ENCODE peak calls at places on chromosomes 3 and 15, in five cellular contexts. D is NCI-H774, I is NCI-H1436, J is fibroblast of pulmonary artery, F is T1000. W is an unnamed sample.

GRCh38 chr3:89474333-89475130 is 367.1 kb downstream of the EPHA3 start:
- DNase-seq in I (no peak), F (no peak), J (no peak), D (no peak), W (no peak)

GRCh38 chr15:91268510-91268909 is 168.5 kb downstream of the SV2B start:
- DNase-seq in J (no peak), F (no peak), I (no peak), D (no peak), W (no peak)

GRCh38 chr15:58070801-58071418 is 5.4 kb upstream of the ALDH1A2 start:
- DNase-seq in I (no peak), F (peak; percentile 41), D (peak; percentile 46), J (peak; percentile 72), W (no peak)

GRCh38 chr15:48126667-48127355 is 6.0 kb downstream of the SLC24A5 start:
- DNase-seq in I (no peak), D (no peak), F (no peak), J (no peak), W (no peak)

GRCh38 chr3:42688487-42689420 is 3.4 kb downstream of the KLHL40 start:
- DNase-seq in F (no peak), I (no peak), J (no peak), D (no peak), W (no peak)

GRCh38 chr15:27587810-27588209 is 511.3 kb downstream of the OCA2 start:
- DNase-seq in J (no peak), D (no peak), F (no peak), I (no peak), W (no peak)

GRCh38 chr15:62922514-62922913 is 120.0 kb upstream of the TPM1 start:
- DNase-seq in I (no peak), F (no peak), J (no peak), D (no peak), W (no peak)

GRCh38 chr15:78968539-78969271 is 23.9 kb upstream of the CTSH start:
- DNase-seq in J (no peak), D (no peak), F (no peak), I (no peak), W (no peak)

GRCh38 chr3:73568371-73568862 is 56.3 kb downstream of the PDZRN3 start:
- DNase-seq in I (no peak), J (no peak), F (no peak), D (no peak), W (no peak)

GRCh38 chr3:127053026-127053425 is 70.1 kb downstream of the PLXNA1 start:
- DNase-seq in I (no peak), F (no peak), D (no peak), J (no peak), W (no peak)

GRCh38 chr15:39776068-39776467 is 6.6 kb downstream of the FSIP1 start:
- DNase-seq in D (no peak), J (no peak), I (no peak), F (no peak), W (no peak)

GRCh38 chr3:111971533-111971932 is 7.3 kb upstream of the ABHD10 start:
- DNase-seq in F (no peak), D (no peak), I (no peak), J (no peak), W (no peak)

GRCh38 chr3:123329636-123330340 is 119.1 kb downstream of the ADCY5 start:
- DNase-seq in F (no peak), I (no peak), D (no peak), J (no peak), W (no peak)

GRCh38 chr3:193498195-193498594 is 56.5 kb downstream of the ATP13A4 start:
- DNase-seq in F (no peak), J (no peak), D (no peak), I (no peak), W (no peak)

GRCh38 chr3:113898892-113899291 is 48.9 kb upstream of the ZDHHC23 start:
- DNase-seq in F (no peak), I (no peak), D (no peak), J (peak; percentile 71), W (no peak)

GRCh38 chr3:11629716-11630115 is 14.0 kb downstream of the VGLL4 start:
- DNase-seq in D (no peak), F (no peak), J (peak; percentile 18), I (no peak), W (no peak)

GRCh38 chr3:46729038-46729437 is 11.4 kb upstream of the PRSS50 start:
- DNase-seq in I (no peak), D (no peak), F (no peak), J (no peak), W (no peak)

GRCh38 chr3:42655331-42655888 is 1.9 kb downstream of the ZBTB47 start:
- DNase-seq in J (no peak), I (no peak), F (no peak), D (no peak), W (no peak)

GRCh38 chr15:44137750-44138149 is 57.3 kb downstream of the FRMD5 start:
- DNase-seq in J (peak; percentile 29), F (no peak), D (no peak), I (no peak), W (no peak)

GRCh38 chr3:192237992-192238608 is 489.2 kb downstream of the FGF12 start:
- DNase-seq in I (no peak), D (no peak), J (no peak), F (no peak), W (no peak)

GRCh38 chr15:36579792-36580431 is 486 bp downstream of the CDIN1 start:
- DNase-seq in D (no peak), I (peak; percentile 38), J (no peak), F (no peak), W (no peak)

GRCh38 chr3:38354588-38355344 is 8.2 kb downstream of the XYLB start:
- DNase-seq in J (peak; percentile 73), I (no peak), F (no peak), D (no peak), W (no peak)

GRCh38 chr3:181457190-181457589 is 254.5 kb upstream of the SOX2 start:
- DNase-seq in I (no peak), J (no peak), D (no peak), F (no peak), W (no peak)

GRCh38 chr3:42288385-42288784 is 22.4 kb upstream of the CCK start:
- DNase-seq in J (no peak), D (no peak), I (no peak), F (no peak), W (no peak)

GRCh38 chr15:42364529-42364928 is 5.2 kb downstream of the CAPN3 start:
- DNase-seq in F (no peak), J (peak; percentile 50), I (peak; percentile 1), D (peak; percentile 1), W (no peak)

GRCh38 chr3:155744626-155745324 is at the start of gene PLCH1:
- DNase-seq in I (peak; percentile 74), J (peak; percentile 44), D (peak; percentile 81), F (no peak), W (peak; percentile 62)

GRCh38 chr3:69458798-69459197 is 72.9 kb upstream of the FRMD4B start:
- DNase-seq in D (no peak), J (no peak), F (no peak), I (no peak), W (no peak)

GRCh38 chr3:109331692-109332091 is 5.7 kb downstream of the DPPA4 start:
- DNase-seq in D (no peak), J (no peak), F (no peak), I (no peak), W (no peak)

GRCh38 chr3:44355634-44356033 is 17.1 kb downstream of the TCAIM start:
- DNase-seq in J (peak; percentile 91), F (no peak), D (peak; percentile 7), I (no peak), W (peak; percentile 46)

GRCh38 chr3:65914740-65915366 is 123.9 kb downstream of the MAGI1 start:
- DNase-seq in D (no peak), F (no peak), I (no peak), J (no peak), W (no peak)

GRCh38 chr3:75906555-75907112 is 121.3 kb upstream of the ZNF717 start:
- DNase-seq in F (peak; percentile 72), J (peak; percentile 3), D (no peak), I (no peak), W (no peak)

GRCh38 chr3:46705022-46705530 is 3.9 kb downstream of the TMIE start:
- DNase-seq in D (peak; percentile 13), I (peak; percentile 7), J (peak; percentile 71), F (peak; percentile 50), W (peak; percentile 82)

GRCh38 chr3:45011756-45012441 is 14.2 kb upstream of the CLEC3B start:
- DNase-seq in I (no peak), J (peak; percentile 92), F (peak; percentile 75), D (no peak), W (peak; percentile 22)

GRCh38 chr3:149004622-149005021 is 13.3 kb downstream of the GYG1 start:
- DNase-seq in D (peak; percentile 73), I (no peak), J (no peak), F (no peak), W (no peak)

GRCh38 chr15:55959744-55960143 is 33.7 kb downstream of the NEDD4 start:
- DNase-seq in J (no peak), I (no peak), D (no peak), F (no peak), W (no peak)

GRCh38 chr15:64792282-64792681 is 16.9 kb upstream of the RBPMS2 start:
- DNase-seq in J (no peak), D (no peak), I (no peak), F (no peak), W (no peak)

W was measured in H54.